ENCODE peak calls at places on chromosomes 12 and 14, in eight cellular contexts. One of them, this sample, is unnamed.

GRCh38 chr12:2958432-2959193 is 584 bp upstream of the TEAD4 start:
- DNase-seq in GM23338: peak
- DNase-seq in H7: no peak
- DNase-seq in Calu3: peak
- DNase-seq in NCI-H1436 treated with DMSO at 0.1 percent for 48 hours: no peak
- DNase-seq in tibial nerve: no peak
- DNase-seq in CMK: peak
- DNase-seq in ecto neural progenitor cell: no peak
- DNase-seq in this sample: no peak

GRCh38 chr14:61043506-61043905 is 62.5 kb downstream of the SLC38A6 start:
- DNase-seq in GM23338: no peak
- DNase-seq in ecto neural progenitor cell: no peak
- DNase-seq in NCI-H1436 treated with DMSO at 0.1 percent for 48 hours: no peak
- DNase-seq in CMK: no peak
- DNase-seq in H7: no peak
- DNase-seq in Calu3: no peak
- DNase-seq in tibial nerve: no peak
- DNase-seq in this sample: no peak

GRCh38 chr14:71690478-71690877 is 241.8 kb upstream of the RGS6 start:
- DNase-seq in ecto neural progenitor cell: no peak
- DNase-seq in CMK: no peak
- DNase-seq in NCI-H1436 treated with DMSO at 0.1 percent for 48 hours: no peak
- DNase-seq in GM23338: no peak
- DNase-seq in tibial nerve: no peak
- DNase-seq in Calu3: no peak
- DNase-seq in H7: no peak
- DNase-seq in this sample: no peak

GRCh38 chr14:76083796-76084195 is 67.9 kb upstream of the GPATCH2L start:
- DNase-seq in GM23338: peak
- DNase-seq in tibial nerve: no peak
- DNase-seq in CMK: no peak
- DNase-seq in NCI-H1436 treated with DMSO at 0.1 percent for 48 hours: no peak
- DNase-seq in H7: peak
- DNase-seq in Calu3: no peak
- DNase-seq in ecto neural progenitor cell: peak
- DNase-seq in this sample: no peak

GRCh38 chr12:40225337-40225983 is 663 bp downstream of the LRRK2 start:
- DNase-seq in GM23338: no peak
- DNase-seq in ecto neural progenitor cell: no peak
- DNase-seq in CMK: no peak
- DNase-seq in H7: no peak
- DNase-seq in tibial nerve: no peak
- DNase-seq in NCI-H1436 treated with DMSO at 0.1 percent for 48 hours: no peak
- DNase-seq in Calu3: no peak
- DNase-seq in this sample: no peak

GRCh38 chr12:107931761-107932160 is 157.3 kb downstream of the ASCL4 start:
- DNase-seq in GM23338: no peak
- DNase-seq in CMK: no peak
- DNase-seq in Calu3: no peak
- DNase-seq in tibial nerve: no peak
- DNase-seq in ecto neural progenitor cell: no peak
- DNase-seq in H7: no peak
- DNase-seq in NCI-H1436 treated with DMSO at 0.1 percent for 48 hours: no peak
- DNase-seq in this sample: no peak

GRCh38 chr12:48924617-48925217 is 575 bp downstream of the FKBP11 start:
- DNase-seq in CMK: no peak
- DNase-seq in GM23338: peak
- DNase-seq in H7: peak
- DNase-seq in ecto neural progenitor cell: peak
- DNase-seq in tibial nerve: peak
- DNase-seq in NCI-H1436 treated with DMSO at 0.1 percent for 48 hours: no peak
- DNase-seq in Calu3: peak
- DNase-seq in this sample: peak

GRCh38 chr12:113159937-113160336 is 10.4 kb downstream of the CFAP73 start:
- DNase-seq in GM23338: no peak
- DNase-seq in Calu3: no peak
- DNase-seq in ecto neural progenitor cell: no peak
- DNase-seq in NCI-H1436 treated with DMSO at 0.1 percent for 48 hours: no peak
- DNase-seq in tibial nerve: no peak
- DNase-seq in CMK: no peak
- DNase-seq in H7: no peak
- DNase-seq in this sample: no peak

GRCh38 chr14:101198398-101199027 is 295.0 kb upstream of the RTL1 start:
- DNase-seq in tibial nerve: no peak
- DNase-seq in Calu3: peak
- DNase-seq in ecto neural progenitor cell: peak
- DNase-seq in CMK: no peak
- DNase-seq in GM23338: no peak
- DNase-seq in NCI-H1436 treated with DMSO at 0.1 percent for 48 hours: no peak
- DNase-seq in H7: peak
- DNase-seq in this sample: no peak

GRCh38 chr14:52883658-52884057 is 67.2 kb downstream of the FERMT2 start:
- DNase-seq in CMK: no peak
- DNase-seq in ecto neural progenitor cell: no peak
- DNase-seq in H7: no peak
- DNase-seq in tibial nerve: no peak
- DNase-seq in Calu3: no peak
- DNase-seq in GM23338: no peak
- DNase-seq in NCI-H1436 treated with DMSO at 0.1 percent for 48 hours: no peak
- DNase-seq in this sample: no peak

GRCh38 chr12:48351022-48351708 is 446 bp upstream of the ZNF641 start:
- DNase-seq in H7: no peak
- DNase-seq in tibial nerve: peak
- DNase-seq in Calu3: peak
- DNase-seq in ecto neural progenitor cell: no peak
- DNase-seq in NCI-H1436 treated with DMSO at 0.1 percent for 48 hours: no peak
- DNase-seq in CMK: peak
- DNase-seq in GM23338: peak
- DNase-seq in this sample: no peak

GRCh38 chr12:68224613-68225285 is 861 bp downstream of the IL26 start:
- DNase-seq in H7: no peak
- DNase-seq in NCI-H1436 treated with DMSO at 0.1 percent for 48 hours: no peak
- DNase-seq in ecto neural progenitor cell: no peak
- DNase-seq in GM23338: no peak
- DNase-seq in CMK: no peak
- DNase-seq in Calu3: no peak
- DNase-seq in tibial nerve: no peak
- DNase-seq in this sample: no peak

GRCh38 chr12:61213646-61214045 is 1046.6 kb upstream of the USP15 start:
- DNase-seq in NCI-H1436 treated with DMSO at 0.1 percent for 48 hours: no peak
- DNase-seq in tibial nerve: no peak
- DNase-seq in GM23338: no peak
- DNase-seq in CMK: no peak
- DNase-seq in H7: no peak
- DNase-seq in ecto neural progenitor cell: no peak
- DNase-seq in Calu3: peak
- DNase-seq in this sample: no peak

GRCh38 chr14:96055065-96055752 is 16.0 kb downstream of the C14orf132 start:
- DNase-seq in ecto neural progenitor cell: no peak
- DNase-seq in tibial nerve: no peak
- DNase-seq in GM23338: no peak
- DNase-seq in H7: no peak
- DNase-seq in Calu3: no peak
- DNase-seq in NCI-H1436 treated with DMSO at 0.1 percent for 48 hours: no peak
- DNase-seq in CMK: no peak
- DNase-seq in this sample: no peak

GRCh38 chr14:49940805-49941421 is 48.0 kb downstream of the ARF6 start:
- DNase-seq in Calu3: no peak
- DNase-seq in H7: no peak
- DNase-seq in GM23338: no peak
- DNase-seq in tibial nerve: no peak
- DNase-seq in NCI-H1436 treated with DMSO at 0.1 percent for 48 hours: no peak
- DNase-seq in CMK: no peak
- DNase-seq in ecto neural progenitor cell: no peak
- DNase-seq in this sample: peak

GRCh38 chr12:68310370-68310769 is 21.8 kb downstream of the MDM1 start:
- DNase-seq in CMK: no peak
- DNase-seq in GM23338: no peak
- DNase-seq in ecto neural progenitor cell: no peak
- DNase-seq in NCI-H1436 treated with DMSO at 0.1 percent for 48 hours: no peak
- DNase-seq in Calu3: no peak
- DNase-seq in H7: no peak
- DNase-seq in tibial nerve: no peak
- DNase-seq in this sample: no peak